ENCODE peak calls at places on chromosomes 6 and 20, in ten cellular contexts. One of them, this sample, is unnamed.

GRCh38 chr6:32073613-32074012 is 35.4 kb downstream of the CYP21A2 start:
- DNase-seq in HFF-Myc: no peak
- DNase-seq in skeletal muscle cell: no peak
- DNase-seq in foreskin fibroblast: no peak
- DNase-seq in HepG2: no peak
- DNase-seq in cardiac fibroblast: no peak
- DNase-seq in pancreas: no peak
- DNase-seq in mesendoderm: no peak
- DNase-seq in cardiac muscle cell: no peak
- DNase-seq in MM.1S: no peak
- DNase-seq in this sample: no peak

GRCh38 chr20:33480071-33480470 is 9.8 kb upstream of the CBFA2T2 start:
- DNase-seq in HFF-Myc: no peak
- DNase-seq in skeletal muscle cell: no peak
- DNase-seq in foreskin fibroblast: no peak
- DNase-seq in HepG2: no peak
- DNase-seq in cardiac fibroblast: no peak
- DNase-seq in pancreas: no peak
- DNase-seq in mesendoderm: no peak
- DNase-seq in cardiac muscle cell: no peak
- DNase-seq in MM.1S: no peak
- DNase-seq in this sample: no peak

GRCh38 chr20:61407561-61407960 is 155.5 kb downstream of the CDH4 start:
- DNase-seq in HFF-Myc: no peak
- DNase-seq in skeletal muscle cell: no peak
- DNase-seq in foreskin fibroblast: no peak
- DNase-seq in HepG2: no peak
- DNase-seq in cardiac fibroblast: no peak
- DNase-seq in pancreas: no peak
- DNase-seq in mesendoderm: no peak
- DNase-seq in cardiac muscle cell: no peak
- DNase-seq in MM.1S: no peak
- DNase-seq in this sample: no peak

GRCh38 chr20:14334306-14334930 is 3.0 kb downstream of the FLRT3 start:
- DNase-seq in HFF-Myc: peak; percentile 22
- DNase-seq in skeletal muscle cell: peak; percentile 45
- DNase-seq in foreskin fibroblast: peak; percentile 81
- DNase-seq in HepG2: peak; percentile 48
- DNase-seq in cardiac fibroblast: peak; percentile 61
- DNase-seq in pancreas: no peak
- DNase-seq in mesendoderm: peak; percentile 90
- DNase-seq in cardiac muscle cell: peak; percentile 75
- DNase-seq in MM.1S: peak; percentile 62
- DNase-seq in this sample: peak; percentile 49

GRCh38 chr6:45741437-45742166 is 274.1 kb downstream of the CLIC5 start:
- DNase-seq in HFF-Myc: peak; percentile 79
- DNase-seq in skeletal muscle cell: peak; percentile 25
- DNase-seq in foreskin fibroblast: peak; percentile 77
- DNase-seq in HepG2: no peak
- DNase-seq in cardiac fibroblast: peak; percentile 53
- DNase-seq in pancreas: no peak
- DNase-seq in mesendoderm: no peak
- DNase-seq in cardiac muscle cell: no peak
- DNase-seq in MM.1S: peak; percentile 33
- DNase-seq in this sample: no peak

GRCh38 chr6:10014561-10014960 is 400.3 kb downstream of the TFAP2A start:
- DNase-seq in HFF-Myc: peak; percentile 10
- DNase-seq in skeletal muscle cell: no peak
- DNase-seq in foreskin fibroblast: peak; percentile 54
- DNase-seq in HepG2: no peak
- DNase-seq in cardiac fibroblast: no peak
- DNase-seq in pancreas: no peak
- DNase-seq in mesendoderm: no peak
- DNase-seq in cardiac muscle cell: no peak
- DNase-seq in MM.1S: no peak
- DNase-seq in this sample: no peak

GRCh38 chr6:45923831-45924391 is 91.7 kb downstream of the CLIC5 start:
- DNase-seq in HFF-Myc: no peak
- DNase-seq in skeletal muscle cell: peak; percentile 44
- DNase-seq in foreskin fibroblast: peak; percentile 70
- DNase-seq in HepG2: no peak
- DNase-seq in cardiac fibroblast: peak; percentile 29
- DNase-seq in pancreas: no peak
- DNase-seq in mesendoderm: no peak
- DNase-seq in cardiac muscle cell: no peak
- DNase-seq in MM.1S: peak; percentile 24
- DNase-seq in this sample: no peak

GRCh38 chr6:155473741-155474140 is 18.1 kb upstream of the NOX3 start:
- DNase-seq in HFF-Myc: no peak
- DNase-seq in skeletal muscle cell: peak; percentile 54
- DNase-seq in foreskin fibroblast: no peak
- DNase-seq in HepG2: no peak
- DNase-seq in cardiac fibroblast: peak; percentile 66
- DNase-seq in pancreas: no peak
- DNase-seq in mesendoderm: no peak
- DNase-seq in cardiac muscle cell: no peak
- DNase-seq in MM.1S: no peak
- DNase-seq in this sample: no peak

GRCh38 chr20:24589381-24589780 is 120.0 kb downstream of the SYNDIG1 start:
- DNase-seq in HFF-Myc: no peak
- DNase-seq in skeletal muscle cell: no peak
- DNase-seq in foreskin fibroblast: no peak
- DNase-seq in HepG2: no peak
- DNase-seq in cardiac fibroblast: no peak
- DNase-seq in pancreas: no peak
- DNase-seq in mesendoderm: no peak
- DNase-seq in cardiac muscle cell: no peak
- DNase-seq in MM.1S: no peak
- DNase-seq in this sample: no peak

GRCh38 chr6:32609731-32610640 is 20.3 kb upstream of the HLA-DRB1 start:
- DNase-seq in HFF-Myc: peak; percentile 80
- DNase-seq in skeletal muscle cell: peak; percentile 75
- DNase-seq in foreskin fibroblast: peak; percentile 90
- DNase-seq in HepG2: peak; percentile 21
- DNase-seq in cardiac fibroblast: peak; percentile 94
- DNase-seq in pancreas: no peak
- DNase-seq in mesendoderm: peak; percentile 98
- DNase-seq in cardiac muscle cell: peak; percentile 84
- DNase-seq in MM.1S: peak; percentile 91
- DNase-seq in this sample: peak; percentile 89

GRCh38 chr20:32731882-32732266 is 11.4 kb downstream of the COMMD7 start:
- DNase-seq in HFF-Myc: no peak
- DNase-seq in skeletal muscle cell: no peak
- DNase-seq in foreskin fibroblast: peak; percentile 73
- DNase-seq in HepG2: peak; percentile 89
- DNase-seq in cardiac fibroblast: no peak
- DNase-seq in pancreas: no peak
- DNase-seq in mesendoderm: no peak
- DNase-seq in cardiac muscle cell: no peak
- DNase-seq in MM.1S: no peak
- DNase-seq in this sample: no peak

GRCh38 chr6:26596579-26597388 is at the start of gene ABT1:
- DNase-seq in HFF-Myc: peak; percentile 95
- DNase-seq in skeletal muscle cell: peak; percentile 96
- DNase-seq in foreskin fibroblast: peak; percentile 99
- DNase-seq in HepG2: peak; percentile 99
- DNase-seq in cardiac fibroblast: peak; percentile 99
- DNase-seq in pancreas: peak; percentile 97
- DNase-seq in mesendoderm: peak; percentile 99
- DNase-seq in cardiac muscle cell: peak; percentile 98
- DNase-seq in MM.1S: peak; percentile 96
- DNase-seq in this sample: peak; percentile 100

GRCh38 chr6:139647001-139647400 is 272.6 kb upstream of the CITED2 start:
- DNase-seq in HFF-Myc: no peak
- DNase-seq in skeletal muscle cell: no peak
- DNase-seq in foreskin fibroblast: peak; percentile 37
- DNase-seq in HepG2: no peak
- DNase-seq in cardiac fibroblast: peak; percentile 49
- DNase-seq in pancreas: no peak
- DNase-seq in mesendoderm: no peak
- DNase-seq in cardiac muscle cell: no peak
- DNase-seq in MM.1S: no peak
- DNase-seq in this sample: no peak

GRCh38 chr6:152184573-152185157 is 377.2 kb downstream of the ESR1 start:
- DNase-seq in HFF-Myc: no peak
- DNase-seq in skeletal muscle cell: no peak
- DNase-seq in foreskin fibroblast: peak; percentile 6
- DNase-seq in HepG2: no peak
- DNase-seq in cardiac fibroblast: no peak
- DNase-seq in pancreas: no peak
- DNase-seq in mesendoderm: no peak
- DNase-seq in cardiac muscle cell: no peak
- DNase-seq in MM.1S: peak; percentile 36
- DNase-seq in this sample: no peak

GRCh38 chr20:7989379-7989778 is 30.2 kb downstream of the TMX4 start:
- DNase-seq in HFF-Myc: no peak
- DNase-seq in skeletal muscle cell: no peak
- DNase-seq in foreskin fibroblast: peak; percentile 20
- DNase-seq in HepG2: no peak
- DNase-seq in cardiac fibroblast: peak; percentile 24
- DNase-seq in pancreas: no peak
- DNase-seq in mesendoderm: no peak
- DNase-seq in cardiac muscle cell: no peak
- DNase-seq in MM.1S: no peak
- DNase-seq in this sample: no peak

GRCh38 chr20:41386502-41387427 is 20.1 kb upstream of the EMILIN3 start:
- DNase-seq in HFF-Myc: peak; percentile 91
- DNase-seq in skeletal muscle cell: no peak
- DNase-seq in foreskin fibroblast: peak; percentile 79
- DNase-seq in HepG2: no peak
- DNase-seq in cardiac fibroblast: peak; percentile 37
- DNase-seq in pancreas: no peak
- DNase-seq in mesendoderm: no peak
- DNase-seq in cardiac muscle cell: no peak
- DNase-seq in MM.1S: no peak
- DNase-seq in this sample: no peak

GRCh38 chr20:31837896-31838397 is 7.5 kb downstream of the FOXS1 start:
- DNase-seq in HFF-Myc: no peak
- DNase-seq in skeletal muscle cell: no peak
- DNase-seq in foreskin fibroblast: peak; percentile 51
- DNase-seq in HepG2: no peak
- DNase-seq in cardiac fibroblast: peak; percentile 46
- DNase-seq in pancreas: no peak
- DNase-seq in mesendoderm: peak; percentile 53
- DNase-seq in cardiac muscle cell: no peak
- DNase-seq in MM.1S: no peak
- DNase-seq in this sample: no peak

GRCh38 chr6:101578306-101578705 is 184.8 kb downstream of the GRIK2 start:
- DNase-seq in HFF-Myc: no peak
- DNase-seq in skeletal muscle cell: no peak
- DNase-seq in foreskin fibroblast: no peak
- DNase-seq in HepG2: no peak
- DNase-seq in cardiac fibroblast: no peak
- DNase-seq in pancreas: no peak
- DNase-seq in mesendoderm: no peak
- DNase-seq in cardiac muscle cell: no peak
- DNase-seq in MM.1S: no peak
- DNase-seq in this sample: no peak

DNA sequence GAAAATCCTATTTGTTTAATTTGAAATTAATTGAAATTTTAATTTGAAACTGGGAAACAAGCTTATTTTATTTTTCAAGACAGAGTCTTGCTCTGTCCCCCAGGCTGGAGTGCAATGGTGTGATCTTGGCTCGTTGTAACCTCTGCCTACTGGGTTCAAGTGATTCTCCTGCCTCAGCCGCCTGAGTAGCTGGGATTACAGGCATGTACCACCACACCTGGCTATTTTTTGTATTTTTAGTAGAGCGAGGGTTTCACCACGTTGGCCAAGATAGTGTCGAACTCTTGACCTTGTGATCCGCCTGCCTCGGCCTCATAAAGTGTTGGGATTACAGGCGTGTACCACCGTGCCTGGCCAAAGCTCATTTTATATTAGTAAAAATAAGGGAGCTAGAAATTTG is 4.2 kb downstream of the SRSF3 start:
- DNase-seq in HFF-Myc: no peak
- DNase-seq in skeletal muscle cell: no peak
- DNase-seq in foreskin fibroblast: no peak
- DNase-seq in HepG2: no peak
- DNase-seq in cardiac fibroblast: no peak
- DNase-seq in pancreas: no peak
- DNase-seq in mesendoderm: no peak
- DNase-seq in cardiac muscle cell: no peak
- DNase-seq in MM.1S: no peak
- DNase-seq in this sample: no peak
- H3K4me3 ChIP-seq in HFF-Myc: peak overlapping the region; percentile 75
- H3K4me3 ChIP-seq in skeletal muscle cell: peak overlapping the region; percentile 80
- H3K4me3 ChIP-seq in foreskin fibroblast: peak overlapping the region; percentile 91
- H3K4me3 ChIP-seq in HepG2: peak overlapping the region; percentile 92
- H3K4me3 ChIP-seq in cardiac fibroblast: peak overlapping the region; percentile 53
- H3K4me3 ChIP-seq in pancreas: peak overlapping the region; percentile 51
- H3K4me3 ChIP-seq in mesendoderm: no peak overlapping the region
- H3K4me3 ChIP-seq in cardiac muscle cell: peak overlapping the region; percentile 94
- H3K4me3 ChIP-seq in MM.1S: peak overlapping the region; percentile 52
- H3K4me3 ChIP-seq in this sample: no peak overlapping the region

GRCh38 chr20:51023617-51024155 is 779 bp upstream of the KCNG1 start:
- DNase-seq in HFF-Myc: no peak
- DNase-seq in skeletal muscle cell: no peak
- DNase-seq in foreskin fibroblast: no peak
- DNase-seq in HepG2: no peak
- DNase-seq in cardiac fibroblast: no peak
- DNase-seq in pancreas: peak; percentile 42
- DNase-seq in mesendoderm: no peak
- DNase-seq in cardiac muscle cell: no peak
- DNase-seq in MM.1S: no peak
- DNase-seq in this sample: no peak
- H3K4me3 ChIP-seq in HFF-Myc: peak overlapping the region; percentile 73
- H3K4me3 ChIP-seq in skeletal muscle cell: peak overlapping the region; percentile 85
- H3K4me3 ChIP-seq in foreskin fibroblast: peak overlapping the region; percentile 55
- H3K4me3 ChIP-seq in HepG2: no peak overlapping the region
- H3K4me3 ChIP-seq in cardiac fibroblast: peak overlapping the region; percentile 41
- H3K4me3 ChIP-seq in pancreas: peak overlapping the region; percentile 23
- H3K4me3 ChIP-seq in mesendoderm: no peak overlapping the region
- H3K4me3 ChIP-seq in cardiac muscle cell: peak overlapping the region; percentile 60
- H3K4me3 ChIP-seq in MM.1S: no peak overlapping the region
- H3K4me3 ChIP-seq in this sample: no peak overlapping the region

DNA sequence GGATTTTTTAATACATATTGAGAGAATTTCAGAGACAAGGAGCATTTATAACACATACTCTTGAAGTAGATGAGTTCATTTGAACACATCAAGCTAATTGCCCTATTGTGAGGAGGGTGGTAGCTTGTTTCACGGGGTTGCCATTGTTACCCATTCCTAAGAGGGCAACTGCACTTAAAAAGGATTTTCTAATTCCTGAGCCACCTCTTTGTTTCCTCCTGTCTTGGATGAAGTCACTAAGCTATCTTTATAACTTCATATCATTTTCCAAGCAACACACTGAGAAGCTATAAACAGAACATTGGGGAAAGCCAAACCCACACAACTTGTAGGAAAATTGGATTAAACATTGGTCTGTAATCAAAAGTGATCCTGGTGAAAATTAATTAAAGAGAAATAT is 150.0 kb upstream of the PLN start:
- DNase-seq in HFF-Myc: no peak
- DNase-seq in skeletal muscle cell: no peak
- DNase-seq in foreskin fibroblast: no peak
- DNase-seq in HepG2: no peak
- DNase-seq in cardiac fibroblast: no peak
- DNase-seq in pancreas: no peak
- DNase-seq in mesendoderm: no peak
- DNase-seq in cardiac muscle cell: no peak
- DNase-seq in MM.1S: no peak
- DNase-seq in this sample: no peak
- H3K4me3 ChIP-seq in HFF-Myc: no peak overlapping the region
- H3K4me3 ChIP-seq in skeletal muscle cell: no peak overlapping the region
- H3K4me3 ChIP-seq in foreskin fibroblast: no peak overlapping the region
- H3K4me3 ChIP-seq in HepG2: no peak overlapping the region
- H3K4me3 ChIP-seq in cardiac fibroblast: no peak overlapping the region
- H3K4me3 ChIP-seq in pancreas: no peak overlapping the region
- H3K4me3 ChIP-seq in mesendoderm: no peak overlapping the region
- H3K4me3 ChIP-seq in cardiac muscle cell: no peak overlapping the region
- H3K4me3 ChIP-seq in MM.1S: no peak overlapping the region
- H3K4me3 ChIP-seq in this sample: no peak overlapping the region

GRCh38 chr6:83868639-83869038 is 9.2 kb downstream of the CYB5R4 start:
- DNase-seq in HFF-Myc: no peak
- DNase-seq in skeletal muscle cell: peak; percentile 36
- DNase-seq in foreskin fibroblast: peak; percentile 61
- DNase-seq in HepG2: no peak
- DNase-seq in cardiac fibroblast: peak; percentile 64
- DNase-seq in pancreas: no peak
- DNase-seq in mesendoderm: no peak
- DNase-seq in cardiac muscle cell: no peak
- DNase-seq in MM.1S: no peak
- DNase-seq in this sample: no peak
- H3K4me3 ChIP-seq in HFF-Myc: no peak overlapping the region
- H3K4me3 ChIP-seq in skeletal muscle cell: no peak overlapping the region
- H3K4me3 ChIP-seq in foreskin fibroblast: no peak overlapping the region
- H3K4me3 ChIP-seq in HepG2: no peak overlapping the region
- H3K4me3 ChIP-seq in cardiac fibroblast: no peak overlapping the region
- H3K4me3 ChIP-seq in pancreas: no peak overlapping the region
- H3K4me3 ChIP-seq in mesendoderm: no peak overlapping the region
- H3K4me3 ChIP-seq in cardiac muscle cell: no peak overlapping the region
- H3K4me3 ChIP-seq in MM.1S: no peak overlapping the region
- H3K4me3 ChIP-seq in this sample: no peak overlapping the region

This sample was measured in WERI-Rb-1.